ENCODE peak calls at places on chromosomes 7 and 10, in five cellular contexts. Z, D, P, U and T are unnamed samples.

GRCh38 chr10:69483988-69484387 is 32.7 kb downstream of the TSPAN15 start:
- DNase-seq in Z (no peak), D (no peak), P (no peak), U (no peak), T (no peak)

GRCh38 chr10:36026656-36027390 is 384.7 kb upstream of the FZD8 start:
- DNase-seq in Z (no peak), D (no peak), P (no peak), U (no peak), T (no peak)

GRCh38 chr10:25578061-25578460 is 356.0 kb upstream of the MYO3A start:
- DNase-seq in Z (no peak), D (no peak), P (no peak), U (no peak), T (no peak)

GRCh38 chr7:28656529-28656928 is 244.2 kb downstream of the CREB5 start:
- DNase-seq in Z (no peak), D (no peak), P (no peak), U (no peak), T (no peak)

GRCh38 chr10:110859206-110859946 is 12.4 kb upstream of the PDCD4 start:
- DNase-seq in Z (no peak), D (no peak), P (no peak), U (no peak), T (no peak)

GRCh38 chr7:26603631-26604030 is 260.8 kb downstream of the SKAP2 start:
- DNase-seq in Z (no peak), D (peak; percentile 9), P (no peak), U (no peak), T (no peak)

GRCh38 chr10:79502561-79503309 is 9.6 kb upstream of the EIF5AL1 start:
- DNase-seq in Z (no peak), D (peak; percentile 21), P (peak; percentile 48), U (peak; percentile 35), T (peak; percentile 31)

GRCh38 chr10:57696641-57697040 is 571.1 kb downstream of the IPMK start:
- DNase-seq in Z (no peak), D (peak; percentile 96), P (no peak), U (no peak), T (no peak)

GRCh38 chr7:92155108-92155755 is 21.0 kb upstream of the CYP51A1 start:
- DNase-seq in Z (no peak), D (no peak), P (no peak), U (no peak), T (no peak)

GRCh38 chr10:103350522-103351260 is at the start of gene PCGF6:
- DNase-seq in Z (peak; percentile 92), D (peak; percentile 78), P (peak; percentile 92), U (peak; percentile 72), T (peak; percentile 96)

GRCh38 chr7:28163955-28164354 is 16.6 kb downstream of the JAZF1 start:
- DNase-seq in Z (no peak), D (peak; percentile 92), P (no peak), U (no peak), T (peak; percentile 40)

GRCh38 chr10:23439452-23439919 is 611 bp downstream of the OTUD1 start:
- DNase-seq in Z (peak; percentile 85), D (peak; percentile 27), P (no peak), U (peak; percentile 21), T (peak; percentile 51)

GRCh38 chr7:69732203-69732602 is 133.9 kb downstream of the AUTS2 start:
- DNase-seq in Z (no peak), D (no peak), P (no peak), U (no peak), T (no peak)

GRCh38 chr7:152854386-152854785 is 94.8 kb downstream of the ACTR3B start:
- DNase-seq in Z (no peak), D (no peak), P (no peak), U (no peak), T (no peak)

GRCh38 chr10:100634034-100634433 is 98.3 kb downstream of the HIF1AN start:
- DNase-seq in Z (no peak), D (no peak), P (no peak), U (no peak), T (no peak)

GRCh38 chr10:100642295-100642994 is 102.9 kb upstream of the PAX2 start:
- DNase-seq in Z (peak; percentile 42), D (no peak), P (no peak), U (no peak), T (no peak)

GRCh38 chr10:100636848-100637553 is 101.3 kb downstream of the HIF1AN start:
- DNase-seq in Z (no peak), D (no peak), P (no peak), U (no peak), T (no peak)

GRCh38 chr10:100632027-100632426 is 96.3 kb downstream of the HIF1AN start:
- DNase-seq in Z (no peak), D (no peak), P (no peak), U (no peak), T (no peak)

GRCh38 chr10:100637785-100638184 is 102.0 kb downstream of the HIF1AN start:
- DNase-seq in Z (no peak), D (peak; percentile 11), P (peak; percentile 81), U (no peak), T (peak; percentile 87)
- TF ChIP-seq CTCF in Z (peak; percentile 9), D (peak; percentile 58), P (peak; percentile 83), U (no peak), T (peak; percentile 80)

GRCh38 chr10:29519670-29520069 is 115.1 kb downstream of the SVIL start:
- DNase-seq in Z (no peak), D (no peak), P (no peak), U (no peak), T (no peak)
- TF ChIP-seq CTCF in Z (no peak), D (no peak), P (no peak), U (no peak), T (no peak)

GRCh38 chr7:44791278-44792219 is 4.9 kb upstream of the PPIA start:
- DNase-seq in Z (no peak), D (peak; percentile 80), P (no peak), U (no peak), T (no peak)
- TF ChIP-seq CTCF in Z (no peak), D (peak; percentile 52), P (no peak), U (no peak), T (no peak)

GRCh38 chr10:100183482-100183881 is 2.3 kb downstream of the ERLIN1 start:
- DNase-seq in Z (no peak), D (peak; percentile 46), P (no peak), U (no peak), T (no peak)

GRCh38 chr10:100186813-100187212 is 984 bp upstream of the ERLIN1 start:
- DNase-seq in Z (peak; percentile 69), D (no peak), P (peak; percentile 10), U (no peak), T (no peak)

GRCh38 chr10:100184426-100185219 is 1.2 kb downstream of the ERLIN1 start:
- DNase-seq in Z (no peak), D (peak; percentile 12), P (peak; percentile 6), U (no peak), T (no peak)

GRCh38 chr10:100186253-100186780 is 488 bp upstream of the ERLIN1 start:
- DNase-seq in Z (peak; percentile 69), D (peak; percentile 65), P (peak; percentile 36), U (peak; percentile 31), T (peak; percentile 34)

GRCh38 chr10:100185364-100186252 is at the start of gene ERLIN1:
- DNase-seq in Z (peak; percentile 97), D (peak; percentile 91), P (peak; percentile 99), U (peak; percentile 89), T (peak; percentile 98)
- TF ChIP-seq CTCF in Z (no peak), D (peak; percentile 18), P (no peak), U (no peak), T (no peak)

GRCh38 chr10:109328001-109328400 is 595.3 kb downstream of the XPNPEP1 start:
- DNase-seq in Z (no peak), D (no peak), P (no peak), U (no peak), T (no peak)
- TF ChIP-seq CTCF in Z (no peak), D (no peak), P (no peak), U (no peak), T (no peak)

GRCh38 chr7:78587443-78588044 is 789.0 kb downstream of the PHTF2 start:
- DNase-seq in Z (no peak), D (peak; percentile 19), P (no peak), U (no peak), T (no peak)
- TF ChIP-seq CTCF in Z (no peak), D (peak; percentile 37), P (no peak), U (no peak), T (no peak)

DNA sequence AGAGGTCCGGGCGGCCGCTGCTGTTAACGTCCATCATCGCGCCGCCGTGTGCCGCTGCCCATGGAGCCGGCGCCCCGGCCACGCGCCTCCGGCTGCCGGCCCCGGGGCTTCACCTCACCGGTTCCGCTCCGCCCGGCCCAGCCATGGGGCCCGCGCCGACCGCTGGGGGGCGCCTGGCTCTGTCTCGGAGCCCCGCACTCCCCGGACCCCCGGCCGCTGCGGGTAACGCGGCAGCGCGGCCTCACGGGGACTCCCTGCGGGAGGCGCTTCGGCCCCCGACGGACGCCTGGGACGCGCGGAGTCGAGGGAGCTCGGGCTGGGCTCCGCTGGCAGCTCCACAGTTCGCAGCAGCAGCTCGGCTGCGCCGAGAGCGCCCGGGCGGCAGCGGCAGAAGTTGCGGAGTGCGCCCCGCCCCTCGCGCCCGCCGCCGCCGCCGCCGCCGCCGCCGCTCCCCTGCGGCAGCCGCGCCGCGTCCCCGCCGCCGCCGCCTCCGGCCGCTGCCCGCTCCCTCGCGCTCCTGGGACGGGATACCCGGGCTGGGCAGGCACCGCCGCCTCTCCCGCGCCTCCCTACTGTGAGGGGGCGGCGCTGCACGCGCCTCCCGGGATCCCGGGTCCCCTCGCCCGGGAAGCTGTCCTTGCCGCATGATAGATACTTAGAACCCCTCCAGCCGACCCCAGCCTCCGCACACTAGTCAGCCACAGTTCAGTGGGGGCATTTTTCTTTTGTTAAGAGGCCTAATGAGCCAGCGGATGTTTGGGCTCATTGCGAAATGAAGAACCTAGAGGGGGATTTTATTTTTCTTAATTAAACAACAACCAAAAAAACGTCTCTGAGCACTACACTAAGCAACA is at the start of gene HTR7:
- DNase-seq in Z (peak; percentile 82), D (peak; percentile 54), P (peak; percentile 85), U (peak; percentile 43), T (peak; percentile 84)
- TF ChIP-seq CTCF in Z (peak; percentile 24), D (peak; percentile 42), P (peak; percentile 27), U (peak; percentile 27), T (peak; percentile 80)

DNA sequence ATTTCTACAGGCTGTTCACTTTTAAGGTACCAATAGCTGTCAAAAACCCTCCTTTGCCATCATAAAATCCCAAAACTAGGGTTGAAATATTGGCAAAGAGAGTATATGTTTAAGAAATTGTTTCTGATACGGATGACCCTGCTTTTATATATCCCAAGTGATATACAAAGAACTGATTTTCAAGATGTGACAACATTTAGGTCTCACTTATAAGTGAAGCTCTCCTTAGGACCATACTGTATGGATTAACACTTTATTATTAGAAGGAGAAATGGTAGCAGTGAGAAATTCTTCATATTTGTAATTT is 11.0 kb upstream of the CRPPA start:
- DNase-seq in Z (no peak), D (no peak), P (no peak), U (no peak), T (no peak)
- TF ChIP-seq CTCF in Z (no peak), D (no peak), P (no peak), U (no peak), T (no peak)